ENCODE peak calls at places on chromosomes 12 and 14, in five cellular contexts. One of them, this sample, is unnamed. For H3K9me3, the result is how much of the 10 kb centered on the place peaks cover.

GRCh38 chr12:112808176-112808575 is 16.6 kb downstream of the RPH3A start:
- DNase-seq in uterus: no peak
- DNase-seq in upper lobe of left lung: peak
- DNase-seq in esophagus squamous epithelium: no peak
- DNase-seq in PC-3: no peak
- DNase-seq in this sample: no peak

GRCh38 chr14:104317500-104317805 is 179.1 kb downstream of the KIF26A start:
- DNase-seq in upper lobe of left lung: no peak
- DNase-seq in PC-3: no peak
- DNase-seq in esophagus squamous epithelium: no peak
- DNase-seq in uterus: no peak
- DNase-seq in this sample: no peak

GRCh38 chr12:69508091-69508490 is 37.9 kb downstream of the FRS2 start:
- DNase-seq in uterus: no peak
- DNase-seq in upper lobe of left lung: no peak
- DNase-seq in esophagus squamous epithelium: no peak
- DNase-seq in PC-3: no peak
- DNase-seq in this sample: no peak

GRCh38 chr12:61487728-61488127 is 772.5 kb upstream of the USP15 start:
- DNase-seq in uterus: no peak
- DNase-seq in upper lobe of left lung: no peak
- DNase-seq in PC-3: no peak
- DNase-seq in esophagus squamous epithelium: no peak
- DNase-seq in this sample: no peak

GRCh38 chr12:126518596-126519200 is 1453.5 kb downstream of the AACS start:
- DNase-seq in upper lobe of left lung: no peak
- DNase-seq in uterus: no peak
- DNase-seq in esophagus squamous epithelium: no peak
- DNase-seq in PC-3: no peak
- DNase-seq in this sample: no peak

GRCh38 chr14:69131176-69131575 is 21.7 kb downstream of the DCAF5 start:
- DNase-seq in PC-3: no peak
- DNase-seq in esophagus squamous epithelium: no peak
- DNase-seq in uterus: no peak
- DNase-seq in upper lobe of left lung: no peak
- DNase-seq in this sample: no peak

GRCh38 chr14:68291820-68292219 is 472.2 kb downstream of the RAD51B start:
- DNase-seq in uterus: no peak
- DNase-seq in upper lobe of left lung: no peak
- DNase-seq in PC-3: peak
- DNase-seq in esophagus squamous epithelium: no peak
- DNase-seq in this sample: no peak

GRCh38 chr12:75481774-75482173 is 1.2 kb downstream of the GLIPR1 start:
- DNase-seq in PC-3: no peak
- DNase-seq in esophagus squamous epithelium: no peak
- DNase-seq in upper lobe of left lung: no peak
- DNase-seq in uterus: peak
- DNase-seq in this sample: no peak

GRCh38 chr12:22034709-22035506 is 11.1 kb upstream of the CMAS start:
- DNase-seq in esophagus squamous epithelium: no peak
- DNase-seq in upper lobe of left lung: no peak
- DNase-seq in uterus: no peak
- DNase-seq in PC-3: no peak
- DNase-seq in this sample: no peak

GRCh38 chr12:30134229-30134628 is 350.5 kb upstream of the TMTC1 start:
- DNase-seq in PC-3: peak
- DNase-seq in esophagus squamous epithelium: no peak
- DNase-seq in upper lobe of left lung: no peak
- DNase-seq in uterus: no peak
- DNase-seq in this sample: no peak

GRCh38 chr12:11959117-11959823 is 111.5 kb upstream of the BCL2L14 start:
- DNase-seq in upper lobe of left lung: no peak
- DNase-seq in esophagus squamous epithelium: no peak
- DNase-seq in PC-3: peak
- DNase-seq in uterus: no peak
- DNase-seq in this sample: no peak

GRCh38 chr12:109720152-109720855 is 6.7 kb downstream of the FAM222A start:
- DNase-seq in upper lobe of left lung: peak
- DNase-seq in esophagus squamous epithelium: no peak
- DNase-seq in PC-3: no peak
- DNase-seq in uterus: no peak
- DNase-seq in this sample: peak

GRCh38 chr12:11730299-11731041 is 81.0 kb downstream of the ETV6 start:
- DNase-seq in upper lobe of left lung: no peak
- DNase-seq in PC-3: peak
- DNase-seq in uterus: no peak
- DNase-seq in esophagus squamous epithelium: no peak
- DNase-seq in this sample: no peak

GRCh38 chr14:77882098-77882497 is 82.2 kb downstream of the ADCK1 start:
- DNase-seq in upper lobe of left lung: no peak
- DNase-seq in esophagus squamous epithelium: no peak
- DNase-seq in PC-3: peak
- DNase-seq in uterus: no peak
- DNase-seq in this sample: peak

GRCh38 chr12:6424848-6425247 is 19.9 kb upstream of the CD27 start:
- DNase-seq in upper lobe of left lung: no peak
- DNase-seq in esophagus squamous epithelium: no peak
- DNase-seq in uterus: no peak
- DNase-seq in PC-3: no peak
- DNase-seq in this sample: no peak

GRCh38 chr12:27523305-27523641 is 733 bp upstream of the PPFIBP1 start:
- DNase-seq in uterus: no peak
- DNase-seq in esophagus squamous epithelium: no peak
- DNase-seq in upper lobe of left lung: no peak
- DNase-seq in PC-3: peak
- DNase-seq in this sample: no peak

GRCh38 chr12:28618171-28618570 is 427.9 kb downstream of the CCDC91 start:
- DNase-seq in esophagus squamous epithelium: no peak
- DNase-seq in upper lobe of left lung: no peak
- DNase-seq in uterus: no peak
- DNase-seq in PC-3: no peak
- DNase-seq in this sample: no peak

GRCh38 chr14:56120091-56120632 is 2.0 kb downstream of the PELI2 start:
- DNase-seq in PC-3: no peak
- DNase-seq in esophagus squamous epithelium: no peak
- DNase-seq in uterus: no peak
- DNase-seq in upper lobe of left lung: no peak
- DNase-seq in this sample: no peak

GRCh38 chr12:122399592-122400373 is 22.7 kb downstream of the CLIP1 start:
- DNase-seq in upper lobe of left lung: no peak
- DNase-seq in PC-3: peak
- DNase-seq in esophagus squamous epithelium: no peak
- DNase-seq in uterus: peak
- DNase-seq in this sample: peak
- H3K4me3 ChIP-seq in upper lobe of left lung: no peak
- H3K4me3 ChIP-seq in PC-3: peak
- H3K4me3 ChIP-seq in esophagus squamous epithelium: peak
- H3K4me3 ChIP-seq in uterus: no peak
- H3K4me3 ChIP-seq in this sample: peak

DNA sequence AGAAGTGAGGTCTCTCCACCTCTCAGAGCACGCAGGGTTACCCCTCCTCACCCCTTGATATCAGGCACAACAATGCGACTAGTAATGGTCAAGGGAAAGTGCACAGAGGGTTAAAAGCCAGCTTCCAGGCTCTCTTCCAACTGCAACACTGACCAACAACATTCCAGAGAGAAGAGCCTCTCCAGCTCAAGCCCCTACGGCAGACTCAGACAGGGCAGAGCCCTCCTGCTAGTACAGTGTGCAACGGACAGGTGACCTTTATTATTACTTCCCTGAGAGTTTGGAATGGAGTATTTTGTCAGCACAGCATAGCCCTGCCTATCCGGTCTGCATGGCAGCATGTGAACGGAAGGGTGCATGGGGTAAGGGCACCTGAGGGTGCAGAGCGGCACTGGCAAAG is 73.0 kb downstream of the PTPN21 start:
- DNase-seq in PC-3: no peak
- DNase-seq in uterus: no peak
- DNase-seq in upper lobe of left lung: no peak
- DNase-seq in esophagus squamous epithelium: no peak
- DNase-seq in this sample: no peak
- H3K9me3 ChIP-seq in PC-3: under half
- H3K9me3 ChIP-seq in uterus: under half
- H3K9me3 ChIP-seq in upper lobe of left lung: under half
- H3K9me3 ChIP-seq in esophagus squamous epithelium: under half
- H3K9me3 ChIP-seq in this sample: under half

GRCh38 chr14:106459971-106460730 is 933.8 kb downstream of the TMEM121 start:
- DNase-seq in upper lobe of left lung: peak
- DNase-seq in PC-3: no peak
- DNase-seq in uterus: no peak
- DNase-seq in esophagus squamous epithelium: no peak
- DNase-seq in this sample: no peak
- TF ChIP-seq CTCF in upper lobe of left lung: peak
- TF ChIP-seq CTCF in PC-3: no peak
- TF ChIP-seq CTCF in uterus: peak
- TF ChIP-seq CTCF in esophagus squamous epithelium: peak
- TF ChIP-seq CTCF in this sample: no peak

GRCh38 chr12:65292241-65292640 is 13.8 kb downstream of the MSRB3 start:
- DNase-seq in esophagus squamous epithelium: no peak
- DNase-seq in upper lobe of left lung: no peak
- DNase-seq in uterus: no peak
- DNase-seq in PC-3: no peak
- DNase-seq in this sample: no peak
- H3K4me3 ChIP-seq in esophagus squamous epithelium: no peak
- H3K4me3 ChIP-seq in upper lobe of left lung: no peak
- H3K4me3 ChIP-seq in uterus: no peak
- H3K4me3 ChIP-seq in PC-3: no peak
- H3K4me3 ChIP-seq in this sample: no peak

DNA sequence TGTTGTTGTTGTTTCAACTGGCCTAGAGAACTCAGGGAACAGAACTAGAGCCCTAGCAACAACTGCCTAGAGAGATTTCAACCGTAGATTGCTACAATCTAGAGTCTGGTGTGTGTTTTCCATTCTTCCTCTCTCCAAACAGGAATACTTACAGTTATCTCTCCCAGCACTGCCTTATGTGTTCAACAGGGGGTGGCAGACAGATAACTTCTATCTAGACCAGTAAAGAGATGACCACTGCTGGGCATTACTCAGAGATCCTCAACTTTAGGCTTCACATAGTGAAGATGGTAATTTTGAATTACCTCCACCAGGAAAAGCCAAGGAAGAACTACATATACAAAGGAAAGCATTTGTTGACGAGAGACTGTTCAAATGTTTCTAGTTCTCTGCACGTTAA is 4.8 kb downstream of the TXNDC16 start:
- DNase-seq in upper lobe of left lung: no peak
- DNase-seq in PC-3: no peak
- DNase-seq in uterus: no peak
- DNase-seq in esophagus squamous epithelium: no peak
- DNase-seq in this sample: no peak
- H3K9me3 ChIP-seq in upper lobe of left lung: under half
- H3K9me3 ChIP-seq in PC-3: under half
- H3K9me3 ChIP-seq in uterus: under half
- H3K9me3 ChIP-seq in esophagus squamous epithelium: under half
- H3K9me3 ChIP-seq in this sample: under half

GRCh38 chr12:26242683-26243082 is 47.3 kb downstream of the SSPN start:
- DNase-seq in uterus: no peak
- DNase-seq in upper lobe of left lung: no peak
- DNase-seq in esophagus squamous epithelium: no peak
- DNase-seq in PC-3: no peak
- DNase-seq in this sample: no peak
- TF ChIP-seq CTCF in uterus: no peak
- TF ChIP-seq CTCF in upper lobe of left lung: no peak
- TF ChIP-seq CTCF in esophagus squamous epithelium: no peak
- TF ChIP-seq CTCF in PC-3: no peak
- TF ChIP-seq CTCF in this sample: no peak

GRCh38 chr12:49644620-49644994 is 21.2 kb downstream of the PRPF40B start:
- DNase-seq in esophagus squamous epithelium: no peak
- DNase-seq in uterus: peak
- DNase-seq in PC-3: peak
- DNase-seq in upper lobe of left lung: no peak
- DNase-seq in this sample: peak

GRCh38 chr12:49645151-49646039 is 22.0 kb downstream of the PRPF40B start:
- DNase-seq in upper lobe of left lung: peak
- DNase-seq in esophagus squamous epithelium: no peak
- DNase-seq in uterus: no peak
- DNase-seq in PC-3: no peak
- DNase-seq in this sample: no peak

GRCh38 chr12:49642370-49642802 is 19.0 kb downstream of the PRPF40B start:
- DNase-seq in uterus: no peak
- DNase-seq in esophagus squamous epithelium: no peak
- DNase-seq in upper lobe of left lung: peak
- DNase-seq in PC-3: peak
- DNase-seq in this sample: no peak

GRCh38 chr12:49643135-49643534 is 19.8 kb downstream of the PRPF40B start:
- DNase-seq in esophagus squamous epithelium: no peak
- DNase-seq in uterus: no peak
- DNase-seq in PC-3: no peak
- DNase-seq in upper lobe of left lung: no peak
- DNase-seq in this sample: no peak

DNA sequence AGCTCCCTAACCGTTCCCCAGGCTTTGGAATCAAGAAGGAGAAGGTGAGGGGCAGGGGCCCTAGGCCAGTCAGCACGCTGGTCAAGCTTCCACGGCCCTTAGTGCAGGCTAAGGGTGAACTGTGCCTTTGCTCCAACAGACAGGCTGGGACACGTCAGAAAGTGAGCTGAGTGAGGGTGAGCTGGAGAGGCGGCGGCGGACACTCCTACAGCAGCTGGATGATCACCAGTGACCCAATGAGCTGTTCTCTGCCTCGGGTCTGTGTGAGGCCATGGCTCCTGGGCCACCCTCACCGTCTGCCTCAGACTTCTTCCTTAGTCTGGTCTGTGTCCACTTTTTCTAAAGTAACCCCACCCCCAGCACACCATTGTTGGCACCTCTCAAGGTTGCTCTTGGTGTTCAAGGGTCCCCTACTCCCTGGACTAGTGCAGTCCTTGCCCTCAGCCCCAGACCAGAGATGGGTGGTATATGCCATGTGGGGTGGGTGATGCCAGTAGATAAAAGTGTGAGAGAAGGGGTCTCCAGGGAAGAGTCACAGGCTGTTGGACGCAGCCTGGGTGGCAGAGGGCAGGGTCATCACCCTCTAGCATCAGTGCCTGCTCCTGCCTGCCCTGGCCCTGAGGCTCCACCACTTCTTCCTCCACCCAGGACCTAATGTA is 20.7 kb downstream of the PRPF40B start:
- DNase-seq in PC-3: no peak
- DNase-seq in upper lobe of left lung: no peak
- DNase-seq in esophagus squamous epithelium: no peak
- DNase-seq in uterus: no peak
- DNase-seq in this sample: no peak
- H3K4me3 ChIP-seq in PC-3: no peak
- H3K4me3 ChIP-seq in upper lobe of left lung: no peak
- H3K4me3 ChIP-seq in esophagus squamous epithelium: no peak
- H3K4me3 ChIP-seq in uterus: no peak
- H3K4me3 ChIP-seq in this sample: no peak

This sample was measured in psoas muscle.